ENCODE peak calls at places on chromosomes 12 and 14, in five cellular contexts. D is pancreas, X is ovary, E is hepatocyte, B is AG04450. U is an unnamed sample.

GRCh38 chr12:84842406-84843013 is 70.1 kb downstream of the SLC6A15 start:
- DNase-seq in D (no peak), X (no peak), E (peak; percentile 53), B (peak; percentile 10), U (peak; percentile 12)

GRCh38 chr14:63616015-63616414 is 25.7 kb downstream of the WDR89 start:
- DNase-seq in D (no peak), X (no peak), E (no peak), B (no peak), U (no peak)

GRCh38 chr14:28596336-28596735 is 170.3 kb upstream of the FOXG1 start:
- DNase-seq in D (no peak), X (no peak), E (no peak), B (no peak), U (no peak)

GRCh38 chr12:96445743-96446655 is 43.4 kb upstream of the CFAP54 start:
- DNase-seq in D (no peak), X (no peak), E (no peak), B (peak; percentile 79), U (no peak)

GRCh38 chr12:77256924-77257323 is 191.6 kb upstream of the E2F7 start:
- DNase-seq in D (no peak), X (no peak), E (no peak), B (no peak), U (no peak)

GRCh38 chr12:109192358-109192757 is 76.0 kb downstream of the ACACB start:
- DNase-seq in D (no peak), X (no peak), E (no peak), B (peak; percentile 15), U (no peak)

GRCh38 chr12:30484658-30485057 is 211.0 kb downstream of the IPO8 start:
- DNase-seq in D (no peak), X (no peak), E (no peak), B (no peak), U (no peak)

GRCh38 chr12:26319511-26319910 is 124.1 kb downstream of the SSPN start:
- DNase-seq in D (peak; percentile 43), X (peak; percentile 73), E (peak; percentile 54), B (peak; percentile 81), U (no peak)

GRCh38 chr14:65361920-65362319 is 50.6 kb upstream of the FUT8 start:
- DNase-seq in D (no peak), X (no peak), E (no peak), B (peak; percentile 73), U (peak; percentile 75)

GRCh38 chr12:117985182-117985581 is 16.4 kb upstream of the KSR2 start:
- DNase-seq in D (no peak), X (no peak), E (no peak), B (no peak), U (no peak)

GRCh38 chr12:32039341-32039740 is 67.3 kb upstream of the BICD1 start:
- DNase-seq in D (no peak), X (peak; percentile 82), E (peak; percentile 42), B (no peak), U (no peak)

GRCh38 chr14:22819191-22819988 is 4.2 kb upstream of the SLC7A7 start:
- DNase-seq in D (peak; percentile 61), X (no peak), E (peak; percentile 79), B (no peak), U (peak; percentile 71)

GRCh38 chr14:70032447-70032846 is 153.2 kb downstream of the SMOC1 start:
- DNase-seq in D (no peak), X (no peak), E (no peak), B (no peak), U (no peak)

GRCh38 chr14:85487215-85487614 is 42.7 kb upstream of the FLRT2 start:
- DNase-seq in D (no peak), X (no peak), E (no peak), B (no peak), U (peak; percentile 29)

GRCh38 chr12:125280482-125281377 is 215.5 kb downstream of the AACS start:
- DNase-seq in D (no peak), X (no peak), E (peak; percentile 23), B (no peak), U (no peak)

GRCh38 chr12:18863769-18864500 is 126.0 kb downstream of the CAPZA3 start:
- DNase-seq in D (no peak), X (no peak), E (no peak), B (no peak), U (no peak)

GRCh38 chr12:130031571-130032189 is 127.9 kb upstream of the TMEM132D start:
- DNase-seq in D (no peak), X (no peak), E (peak; percentile 71), B (no peak), U (no peak)

GRCh38 chr12:4448376-4448775 is 2.8 kb upstream of the FGF6 start:
- DNase-seq in D (no peak), X (no peak), E (no peak), B (no peak), U (no peak)
- TF ChIP-seq CTCF in D (no peak), X (no peak), E (no peak), B (no peak), U (no peak)

DNA sequence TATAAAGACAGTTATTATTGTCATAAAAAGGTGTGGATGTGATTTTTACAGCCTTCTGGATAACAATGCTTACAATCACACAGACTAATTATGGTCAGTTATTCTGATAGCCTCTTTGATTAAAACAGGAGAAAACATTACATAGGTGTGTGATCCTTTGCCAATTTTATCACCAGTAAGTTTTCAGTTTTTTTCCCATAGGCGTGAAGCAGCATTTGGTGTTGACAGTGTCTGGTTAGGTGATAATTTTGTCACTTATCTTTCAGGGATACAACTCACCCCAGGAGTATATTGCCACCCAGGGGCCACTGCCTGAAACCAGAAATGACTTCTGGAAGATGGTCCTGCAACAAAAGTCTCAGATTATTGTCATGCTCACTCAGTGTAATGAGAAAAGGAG is 208.8 kb downstream of the EPS8 start:
- DNase-seq in D (no peak), X (no peak), E (no peak), B (no peak), U (no peak)
- TF ChIP-seq CTCF in D (no peak), X (no peak), E (no peak), B (no peak), U (no peak)

DNA sequence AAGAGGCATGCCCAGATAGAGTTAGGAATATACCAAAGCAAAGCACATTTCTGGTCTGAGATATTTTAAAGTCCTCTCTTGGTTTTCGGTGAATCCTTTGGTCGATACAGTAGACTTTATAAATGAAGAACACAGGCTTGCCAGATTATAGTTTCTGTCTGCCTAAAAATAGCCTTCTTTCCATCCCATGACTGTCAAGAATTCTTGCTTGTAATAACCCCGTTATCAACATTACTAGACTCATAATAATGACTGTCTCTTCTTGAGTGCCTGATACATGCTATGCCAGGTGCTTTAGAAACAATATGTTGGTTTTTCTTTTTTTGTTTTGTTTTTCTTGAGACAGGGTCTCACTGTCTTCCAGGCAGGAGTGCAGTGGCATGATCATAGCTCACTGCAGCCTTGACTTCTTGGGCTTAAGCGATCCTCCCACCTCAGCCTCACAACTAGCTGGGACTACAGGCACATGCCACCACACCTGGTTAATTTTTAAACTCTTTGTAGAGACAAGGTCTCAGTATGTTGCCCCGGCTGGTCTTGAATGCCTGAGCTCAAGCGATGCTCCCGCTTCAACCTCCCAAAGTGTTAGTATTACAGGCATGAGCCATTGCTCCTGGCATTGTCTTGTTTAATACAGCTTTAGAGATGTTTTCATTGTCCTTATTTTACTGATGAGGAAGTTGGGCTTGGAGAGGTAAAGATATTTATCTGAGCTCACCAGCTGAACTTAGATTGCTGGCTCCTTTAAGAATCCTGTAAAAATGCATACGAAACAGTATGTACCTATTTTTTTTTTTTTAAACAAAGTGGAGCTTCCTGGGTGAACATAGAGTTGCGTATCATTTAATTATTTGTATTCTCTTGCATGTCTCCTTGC is 30.4 kb downstream of the CHST11 start:
- DNase-seq in D (no peak), X (no peak), E (peak; percentile 24), B (no peak), U (no peak)
- TF ChIP-seq CTCF in D (no peak), X (no peak), E (no peak), B (no peak), U (no peak)

GRCh38 chr12:127363392-127363791 is 903.6 kb upstream of the TMEM132C start:
- DNase-seq in D (no peak), X (no peak), E (no peak), B (no peak), U (no peak)
- TF ChIP-seq CTCF in D (no peak), X (no peak), E (no peak), B (peak; percentile 12), U (peak; percentile 24)

GRCh38 chr12:44972746-44973421 is 78.0 kb downstream of the DBX2 start:
- DNase-seq in D (no peak), X (no peak), E (peak; percentile 28), B (no peak), U (no peak)
- TF ChIP-seq CTCF in D (no peak), X (no peak), E (peak; percentile 45), B (peak; percentile 49), U (peak; percentile 29)

U was measured in AG09319.